ENCODE peak calls at places on chromosome 13, in ten cellular contexts. K, V, Y, E, A, T, Z, X, F and B are unnamed samples. For H3K36me3, the result is how much of the 10 kb centered on the place peaks cover.

GRCh38 chr13:106479849-106480400 is 55.5 kb downstream of the EFNB2 start:
- DNase-seq in K (no peak), V (no peak), Y (no peak), E (no peak), A (no peak), T (no peak), Z (no peak), X (no peak), F (no peak), B (no peak)

GRCh38 chr13:102466836-102467235 is 65.0 kb upstream of the FGF14 start:
- DNase-seq in K (no peak), V (no peak), Y (no peak), E (no peak), A (no peak), T (no peak), Z (no peak), X (no peak), F (no peak), B (no peak)

GRCh38 chr13:42906257-42906656 is 85.8 kb downstream of the EPSTI1 start:
- DNase-seq in K (no peak), V (no peak), Y (no peak), E (peak), A (no peak), T (no peak), Z (no peak), X (no peak), F (no peak), B (no peak)

GRCh38 chr13:23323946-23324709 is 109.4 kb downstream of the SACS start:
- DNase-seq in K (no peak), V (no peak), Y (no peak), E (no peak), A (no peak), T (no peak), Z (peak), X (no peak), F (no peak), B (no peak)

GRCh38 chr13:89076622-89077021 is 1405.5 kb downstream of the SLITRK5 start:
- DNase-seq in K (no peak), V (no peak), Y (no peak), E (no peak), A (no peak), T (no peak), Z (no peak), X (no peak), F (no peak), B (no peak)

GRCh38 chr13:48563611-48564010 is 30.7 kb upstream of the RCBTB2 start:
- DNase-seq in K (no peak), V (no peak), Y (no peak), E (no peak), A (no peak), T (no peak), Z (no peak), X (no peak), F (no peak), B (no peak)

GRCh38 chr13:43261018-43261417 is 237.6 kb downstream of the DNAJC15 start:
- DNase-seq in K (no peak), V (no peak), Y (no peak), E (no peak), A (no peak), T (no peak), Z (no peak), X (no peak), F (no peak), B (no peak)

GRCh38 chr13:49354719-49355118 is 89.1 kb downstream of the CAB39L start:
- DNase-seq in K (no peak), V (no peak), Y (no peak), E (no peak), A (no peak), T (no peak), Z (no peak), X (no peak), F (no peak), B (no peak)

GRCh38 chr13:113897161-113897560 is 33.3 kb upstream of the GAS6 start:
- DNase-seq in K (no peak), V (no peak), Y (no peak), E (no peak), A (peak), T (no peak), Z (no peak), X (no peak), F (peak), B (peak)

GRCh38 chr13:102333320-102334181 is 68.3 kb downstream of the FGF14 start:
- DNase-seq in K (no peak), V (no peak), Y (no peak), E (no peak), A (no peak), T (no peak), Z (no peak), X (no peak), F (no peak), B (no peak)

GRCh38 chr13:95217920-95218830 is 83.1 kb downstream of the ABCC4 start:
- DNase-seq in K (no peak), V (no peak), Y (no peak), E (peak), A (no peak), T (no peak), Z (no peak), X (no peak), F (no peak), B (no peak)

GRCh38 chr13:23552171-23552570 is 18.0 kb upstream of the TNFRSF19 start:
- DNase-seq in K (no peak), V (no peak), Y (no peak), E (no peak), A (no peak), T (no peak), Z (no peak), X (no peak), F (no peak), B (no peak)

GRCh38 chr13:95440441-95441088 is 112.0 kb upstream of the CLDN10 start:
- DNase-seq in K (no peak), V (no peak), Y (no peak), E (no peak), A (no peak), T (no peak), Z (no peak), X (no peak), F (no peak), B (no peak)

GRCh38 chr13:31908696-31909386 is 122.7 kb upstream of the FRY start:
- DNase-seq in K (no peak), V (no peak), Y (no peak), E (no peak), A (no peak), T (no peak), Z (no peak), X (no peak), F (no peak), B (no peak)

GRCh38 chr13:36038785-36039415 is 92.3 kb downstream of the DCLK1 start:
- DNase-seq in K (no peak), V (no peak), Y (no peak), E (no peak), A (no peak), T (no peak), Z (no peak), X (no peak), F (no peak), B (no peak)

GRCh38 chr13:94251801-94252200 is 227.7 kb downstream of the DCT start:
- DNase-seq in K (no peak), V (peak), Y (no peak), E (no peak), A (peak), T (peak), Z (no peak), X (no peak), F (no peak), B (no peak)

GRCh38 chr13:66656050-66656449 is 574.1 kb downstream of the PCDH9 start:
- DNase-seq in K (no peak), V (no peak), Y (no peak), E (no peak), A (no peak), T (no peak), Z (no peak), X (no peak), F (no peak), B (no peak)

GRCh38 chr13:72726721-72727416 is 560 bp downstream of the MZT1 start:
- DNase-seq in K (no peak), V (no peak), Y (peak), E (no peak), A (no peak), T (peak), Z (peak), X (peak), F (peak), B (no peak)

GRCh38 chr13:22121340-22121739 is 450.5 kb downstream of the FGF9 start:
- DNase-seq in K (no peak), V (no peak), Y (no peak), E (no peak), A (no peak), T (no peak), Z (no peak), X (no peak), F (no peak), B (no peak)

GRCh38 chr13:36353001-36353400 is 6.8 kb upstream of the SPART start:
- DNase-seq in K (no peak), V (no peak), Y (no peak), E (no peak), A (no peak), T (no peak), Z (no peak), X (no peak), F (no peak), B (no peak)

GRCh38 chr13:45503658-45504057 is 38.9 kb downstream of the COG3 start:
- DNase-seq in K (no peak), V (no peak), Y (no peak), E (no peak), A (no peak), T (no peak), Z (no peak), X (no peak), F (no peak), B (no peak)

GRCh38 chr13:51832471-51833152 is 12.4 kb downstream of the TMEM272 start:
- DNase-seq in K (no peak), V (peak), Y (no peak), E (no peak), A (no peak), T (peak), Z (no peak), X (no peak), F (no peak), B (no peak)
- TF ChIP-seq CTCF in K (no peak), V (peak), Y (peak), E (peak), A (peak), T (peak), Z (no peak), X (no peak), F (peak), B (peak)

GRCh38 chr13:75635621-75636338 is at the start of gene LMO7:
- DNase-seq in K (peak), V (no peak), Y (peak), E (peak), A (no peak), T (peak), Z (peak), X (peak), F (peak), B (peak)
- H3K27ac ChIP-seq in K (peak), V (peak), Y (peak), E (peak), A (peak), T (peak), Z (peak), X (no peak), F (no peak), B (peak)

GRCh38 chr13:60178327-60178726 is 14.6 kb upstream of the DIAPH3 start:
- DNase-seq in K (no peak), V (no peak), Y (no peak), E (no peak), A (no peak), T (no peak), Z (no peak), X (no peak), F (no peak), B (no peak)
- H3K36me3 ChIP-seq in K (under half), V (under half), Y (under half), E (under half), A (under half), T (under half), Z (under half), X (under half), F (under half), B (under half)

GRCh38 chr13:52852444-52852843 is 4.0 kb upstream of the PCDH8 start:
- DNase-seq in K (no peak), V (no peak), Y (no peak), E (no peak), A (no peak), T (no peak), Z (no peak), X (no peak), F (no peak), B (no peak)

GRCh38 chr13:52851153-52851962 is 2.9 kb upstream of the PCDH8 start:
- DNase-seq in K (no peak), V (no peak), Y (peak), E (no peak), A (no peak), T (peak), Z (peak), X (peak), F (peak), B (no peak)

GRCh38 chr13:52849727-52850395 is 1.4 kb upstream of the PCDH8 start:
- DNase-seq in K (no peak), V (no peak), Y (no peak), E (no peak), A (no peak), T (no peak), Z (peak), X (no peak), F (no peak), B (no peak)

GRCh38 chr13:52848455-52849190 is at the start of gene PCDH8:
- DNase-seq in K (no peak), V (no peak), Y (no peak), E (no peak), A (no peak), T (peak), Z (peak), X (no peak), F (no peak), B (no peak)

DNA sequence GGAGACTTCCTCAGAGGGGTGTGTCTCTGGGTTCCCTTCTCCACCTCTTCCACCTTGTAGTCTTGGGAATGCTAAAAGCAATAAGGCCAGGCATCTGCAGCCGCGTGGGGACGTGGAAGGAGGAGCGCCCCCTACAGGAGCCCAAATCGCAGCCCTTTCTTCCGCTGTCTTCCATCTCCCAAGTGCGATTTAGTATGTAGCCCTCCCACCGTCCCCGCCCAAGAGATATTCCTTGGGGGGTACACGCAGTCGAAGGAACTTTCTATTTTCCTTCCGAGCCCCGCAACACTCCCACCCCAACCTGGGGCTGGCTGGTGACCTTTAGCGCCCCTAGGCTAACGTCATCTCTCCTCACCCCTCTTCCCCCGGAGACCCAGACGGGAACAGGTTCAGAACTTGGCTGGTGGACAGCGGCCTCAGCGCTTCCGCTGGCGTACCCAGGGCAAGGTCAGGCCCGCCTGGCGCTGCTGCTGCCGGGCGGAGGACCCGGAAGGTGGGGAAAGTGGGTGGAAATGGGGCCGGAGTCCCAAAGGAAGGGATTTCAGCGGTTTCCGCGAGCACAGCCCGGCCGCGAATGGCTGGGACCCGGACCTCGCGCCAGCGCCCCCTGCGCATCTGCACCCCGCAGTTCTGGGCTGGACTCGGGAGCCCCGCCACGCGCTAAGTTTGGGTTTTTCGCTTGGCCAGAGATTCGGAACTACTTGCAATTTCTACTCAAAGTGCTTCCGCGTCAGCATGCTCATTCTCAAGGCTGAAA is 2.1 kb upstream of the PCDH8 start:
- DNase-seq in K (peak), V (peak), Y (peak), E (no peak), A (peak), T (peak), Z (peak), X (peak), F (peak), B (peak)
- TF ChIP-seq CTCF in K (no peak), V (no peak), Y (no peak), E (no peak), A (no peak), T (peak), Z (no peak), X (no peak), F (no peak), B (no peak)

DNA sequence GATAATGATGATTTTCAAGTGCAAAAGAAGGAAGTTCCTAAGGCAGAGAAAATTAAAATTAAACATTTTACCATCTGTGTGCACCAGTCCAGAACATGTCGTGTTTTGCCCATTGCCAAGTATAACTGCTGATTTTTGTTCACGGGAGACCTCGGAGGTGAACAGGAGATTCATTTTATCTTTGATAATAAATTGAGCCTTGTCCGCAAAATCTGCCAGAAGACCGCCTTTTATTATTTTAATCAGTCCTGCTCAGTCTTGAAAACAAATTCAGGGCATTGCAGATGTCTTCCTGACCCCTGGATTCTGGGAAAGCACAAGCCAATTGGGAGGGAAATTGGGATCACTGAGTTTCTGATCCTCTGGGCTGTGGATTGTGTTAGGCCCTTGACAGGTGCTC is 165.9 kb downstream of the STK24 start:
- DNase-seq in K (no peak), V (no peak), Y (no peak), E (no peak), A (no peak), T (no peak), Z (no peak), X (no peak), F (no peak), B (no peak)
- H3K27ac ChIP-seq in K (no peak), V (no peak), Y (peak), E (peak), A (no peak), T (no peak), Z (peak), X (no peak), F (no peak), B (no peak)

GRCh38 chr13:38401276-38401675 is 51.6 kb downstream of the UFM1 start:
- DNase-seq in K (no peak), V (no peak), Y (no peak), E (no peak), A (no peak), T (no peak), Z (no peak), X (no peak), F (no peak), B (no peak)
- H3K36me3 ChIP-seq in K (under half), V (under half), Y (under half), E (under half), A (under half), T (under half), Z (under half), X (under half), F (under half), B (under half)

DNA sequence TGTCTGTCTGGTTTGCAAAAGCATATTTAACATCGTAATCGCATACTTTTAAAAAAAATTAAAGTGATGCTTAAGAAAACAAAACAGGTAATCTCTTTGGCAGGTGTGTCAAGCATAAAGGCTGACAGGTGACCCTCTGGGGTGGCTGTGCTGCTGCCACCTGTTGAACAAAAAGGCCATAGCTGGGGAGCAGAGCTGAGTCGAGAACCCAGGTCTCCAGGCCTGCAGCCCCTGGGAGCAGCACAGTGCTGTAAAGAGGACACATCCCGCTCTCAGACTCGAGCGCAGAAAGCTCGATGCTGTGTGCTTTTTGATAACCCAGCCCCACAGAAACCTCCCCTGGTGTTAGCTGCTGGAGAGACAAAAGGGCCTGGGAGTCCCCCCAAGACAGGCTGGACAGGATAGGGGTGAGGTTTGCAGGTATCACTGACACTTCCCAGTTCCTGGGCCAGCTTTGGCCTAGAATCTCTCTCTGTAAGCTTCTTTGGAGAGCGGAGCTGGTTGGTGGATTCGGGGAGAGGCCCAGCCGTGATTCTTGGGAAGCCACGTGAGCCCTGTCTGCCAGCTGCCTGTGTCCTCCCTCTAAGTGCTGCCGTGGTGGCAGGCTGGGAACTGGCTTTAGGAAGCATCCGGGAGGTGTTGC is 66.9 kb downstream of the C13orf42 start:
- DNase-seq in K (no peak), V (no peak), Y (no peak), E (no peak), A (no peak), T (no peak), Z (peak), X (no peak), F (no peak), B (no peak)
- TF ChIP-seq CTCF in K (no peak), V (no peak), Y (no peak), E (no peak), A (no peak), T (no peak), Z (no peak), X (no peak), F (no peak), B (no peak)